ENCODE peak calls at places on chromosome 17, in four cellular contexts. E is osteoblast, X is right atrium auricular region, T is ovary. F is an unnamed sample.

GRCh38 chr17:737561-738113 is 5.2 kb downstream of the TLCD3A start:
- DNase-seq in E (no peak), X (no peak), T (no peak), F (no peak)

GRCh38 chr17:47862621-47863440 is 11.9 kb upstream of the SP6 start:
- DNase-seq in E (peak; percentile 98), X (no peak), T (no peak), F (no peak)

GRCh38 chr17:14637260-14637659 is 336.4 kb downstream of the HS3ST3B1 start:
- DNase-seq in E (no peak), X (no peak), T (no peak), F (no peak)

GRCh38 chr17:31269597-31269996 is 27.4 kb downstream of the OMG start:
- DNase-seq in E (peak; percentile 88), X (no peak), T (no peak), F (no peak)

GRCh38 chr17:8522577-8522976 is 86.9 kb downstream of the NDEL1 start:
- DNase-seq in E (no peak), X (no peak), T (no peak), F (no peak)

GRCh38 chr17:61007980-61008379 is 330.3 kb downstream of the BCAS3 start:
- DNase-seq in E (no peak), X (no peak), T (no peak), F (no peak)

GRCh38 chr17:47197821-47198220 is 8.7 kb upstream of the CDC27 start:
- DNase-seq in E (peak; percentile 73), X (no peak), T (no peak), F (no peak)

GRCh38 chr17:5364696-5365095 is 54.8 kb downstream of the NUP88 start:
- DNase-seq in E (no peak), X (no peak), T (no peak), F (no peak)

GRCh38 chr17:74239169-74239568 is 25.8 kb downstream of the TTYH2 start:
- DNase-seq in E (no peak), X (peak; percentile 68), T (no peak), F (peak; percentile 17)

GRCh38 chr17:76747716-76748360 is 9.9 kb downstream of the MFSD11 start:
- DNase-seq in E (no peak), X (no peak), T (no peak), F (no peak)

GRCh38 chr17:45366691-45367090 is 49.9 kb upstream of the MAP3K14 start:
- DNase-seq in E (no peak), X (no peak), T (no peak), F (no peak)

GRCh38 chr17:45425125-45425983 is 7.3 kb downstream of the ARHGAP27 start:
- DNase-seq in E (peak; percentile 94), X (no peak), T (no peak), F (no peak)

GRCh38 chr17:79562117-79562805 is 48.6 kb downstream of the RBFOX3 start:
- DNase-seq in E (no peak), X (no peak), T (no peak), F (no peak)

GRCh38 chr17:77206557-77206956 is 65.8 kb downstream of the SEC14L1 start:
- DNase-seq in E (no peak), X (no peak), T (no peak), F (no peak)

GRCh38 chr17:15432807-15433547 is 34.4 kb downstream of the CDRT4 start:
- DNase-seq in E (peak; percentile 46), X (no peak), T (no peak), F (no peak)

GRCh38 chr17:55354941-55355340 is 66.7 kb downstream of the MMD start:
- DNase-seq in E (no peak), X (no peak), T (no peak), F (no peak)

GRCh38 chr17:7552621-7553051 is 3.8 kb downstream of the TNFSF12 start:
- DNase-seq in E (no peak), X (no peak), T (no peak), F (no peak)

GRCh38 chr17:79000396-79001189 is 9.0 kb downstream of the CANT1 start:
- DNase-seq in E (peak; percentile 58), X (no peak), T (peak; percentile 26), F (no peak)

GRCh38 chr17:15999141-15999973 is at the start of the genes TTC19 and ZSWIM7:
- DNase-seq in E (peak; percentile 100), X (peak; percentile 97), T (peak; percentile 95), F (peak; percentile 72)

GRCh38 chr17:80738406-80738805 is 193.8 kb downstream of the RPTOR start:
- DNase-seq in E (no peak), X (no peak), T (no peak), F (no peak)

GRCh38 chr17:32504166-32504990 is 17.6 kb downstream of the CDK5R1 start:
- DNase-seq in E (peak; percentile 86), X (no peak), T (no peak), F (no peak)
- TF ChIP-seq CTCF in E (no peak), X (no peak), T (no peak), F (no peak)

GRCh38 chr17:64621772-64622171 is 40.3 kb downstream of the SMURF2 start:
- DNase-seq in E (no peak), X (no peak), T (no peak), F (no peak)
- H3K4me1 ChIP-seq in E (peaks cover 52% of the 10 kb centered on the region), X (peaks cover 27% of the 10 kb centered on the region), T (peaks cover 1% of the 10 kb centered on the region), F (peaks cover 18% of the 10 kb centered on the region)

GRCh38 chr17:38579934-38580333 is 25.8 kb downstream of the SRCIN1 start:
- DNase-seq in E (peak; percentile 98), X (no peak), T (no peak), F (no peak)
- TF ChIP-seq CTCF in E (no peak), X (no peak), T (no peak), F (no peak)

DNA sequence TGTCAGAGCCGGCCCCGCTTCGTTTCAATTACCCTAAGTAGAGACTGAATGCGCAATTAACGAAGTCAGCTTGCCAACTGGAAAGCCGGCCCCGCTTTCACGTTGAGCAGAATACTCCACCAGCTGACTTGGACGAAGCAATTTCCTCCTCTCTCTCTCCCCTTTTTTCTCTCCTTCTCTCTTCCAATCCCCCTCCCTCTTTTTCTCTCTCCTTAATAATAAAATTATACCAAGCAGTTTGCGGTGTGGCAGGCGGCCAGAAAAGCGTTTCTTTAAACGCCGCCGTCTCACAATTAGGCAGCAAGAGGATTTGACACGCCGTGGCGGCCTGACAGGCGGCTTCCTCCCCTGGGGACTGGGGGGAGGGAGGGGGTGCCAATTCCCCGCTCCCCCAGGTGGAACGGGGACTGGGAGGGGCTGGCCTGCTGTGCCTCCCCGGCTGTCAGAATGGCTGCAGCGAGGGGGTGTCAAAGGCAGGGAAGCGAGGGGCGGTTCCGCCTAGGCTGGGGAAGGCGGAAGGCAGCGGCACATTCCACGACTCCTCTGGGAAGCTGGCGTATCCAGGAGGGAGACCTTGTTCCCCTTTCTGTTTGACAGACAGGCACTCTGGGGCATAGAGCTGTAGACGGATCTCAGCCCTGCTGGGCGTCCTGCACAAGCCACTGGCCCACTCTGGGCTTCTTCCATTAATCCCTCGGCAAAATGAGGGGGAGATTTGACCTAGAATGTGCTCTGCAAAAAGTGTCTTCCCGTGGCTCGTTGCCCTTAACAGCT is 52.8 kb downstream of the SREBF1 start:
- DNase-seq in E (no peak), X (no peak), T (peak; percentile 74), F (no peak)
- H3K4me1 ChIP-seq in E (peaks cover 22% of the 10 kb centered on the region), X (peaks cover 82% of the 10 kb centered on the region), T (peaks cover 18% of the 10 kb centered on the region), F (peaks cover 42% of the 10 kb centered on the region)

GRCh38 chr17:62149961-62150360 is 84.9 kb upstream of the MED13 start:
- DNase-seq in E (no peak), X (no peak), T (no peak), F (no peak)
- TF ChIP-seq CTCF in E (no peak), X (no peak), T (no peak), F (no peak)

DNA sequence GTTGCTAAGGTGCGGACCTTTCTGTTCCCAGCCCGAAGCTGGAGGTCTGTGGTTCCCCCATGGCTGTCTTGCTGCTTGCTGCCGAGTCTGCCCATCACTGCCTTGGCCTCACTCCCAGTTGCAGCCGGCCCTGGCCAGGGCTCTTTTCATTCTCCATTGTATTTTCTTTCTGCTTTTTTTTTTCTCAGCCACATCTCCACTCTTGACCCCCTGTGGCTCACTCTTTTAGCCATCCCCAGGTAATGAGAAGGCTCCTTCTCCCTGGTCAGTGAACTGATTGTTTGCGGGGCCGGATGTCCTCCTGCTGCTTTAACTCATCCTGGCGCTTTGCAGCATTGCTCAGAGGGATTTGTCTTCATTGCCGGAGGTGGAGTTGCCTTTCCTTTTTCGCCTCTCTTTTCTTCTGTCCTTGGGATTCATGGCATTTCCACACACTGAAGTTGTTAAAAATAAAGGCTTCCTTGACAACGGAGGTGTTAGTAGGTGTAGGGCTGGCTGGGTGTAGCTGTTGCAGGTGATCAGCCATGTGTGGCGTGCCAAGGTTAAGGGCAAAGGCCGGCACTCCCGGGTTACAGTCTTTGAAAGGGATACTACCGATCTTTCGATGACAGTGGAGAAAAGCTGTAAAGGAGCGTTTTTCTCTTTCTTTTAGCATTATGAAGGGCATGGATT is 34.1 kb downstream of the MAP2K6 start:
- DNase-seq in E (no peak), X (no peak), T (peak; percentile 50), F (no peak)
- H3K4me1 ChIP-seq in E (no peaks in the 10 kb centered on the region), X (peaks cover 7% of the 10 kb centered on the region), T (peaks cover 6% of the 10 kb centered on the region), F (peaks cover 12% of the 10 kb centered on the region)

DNA sequence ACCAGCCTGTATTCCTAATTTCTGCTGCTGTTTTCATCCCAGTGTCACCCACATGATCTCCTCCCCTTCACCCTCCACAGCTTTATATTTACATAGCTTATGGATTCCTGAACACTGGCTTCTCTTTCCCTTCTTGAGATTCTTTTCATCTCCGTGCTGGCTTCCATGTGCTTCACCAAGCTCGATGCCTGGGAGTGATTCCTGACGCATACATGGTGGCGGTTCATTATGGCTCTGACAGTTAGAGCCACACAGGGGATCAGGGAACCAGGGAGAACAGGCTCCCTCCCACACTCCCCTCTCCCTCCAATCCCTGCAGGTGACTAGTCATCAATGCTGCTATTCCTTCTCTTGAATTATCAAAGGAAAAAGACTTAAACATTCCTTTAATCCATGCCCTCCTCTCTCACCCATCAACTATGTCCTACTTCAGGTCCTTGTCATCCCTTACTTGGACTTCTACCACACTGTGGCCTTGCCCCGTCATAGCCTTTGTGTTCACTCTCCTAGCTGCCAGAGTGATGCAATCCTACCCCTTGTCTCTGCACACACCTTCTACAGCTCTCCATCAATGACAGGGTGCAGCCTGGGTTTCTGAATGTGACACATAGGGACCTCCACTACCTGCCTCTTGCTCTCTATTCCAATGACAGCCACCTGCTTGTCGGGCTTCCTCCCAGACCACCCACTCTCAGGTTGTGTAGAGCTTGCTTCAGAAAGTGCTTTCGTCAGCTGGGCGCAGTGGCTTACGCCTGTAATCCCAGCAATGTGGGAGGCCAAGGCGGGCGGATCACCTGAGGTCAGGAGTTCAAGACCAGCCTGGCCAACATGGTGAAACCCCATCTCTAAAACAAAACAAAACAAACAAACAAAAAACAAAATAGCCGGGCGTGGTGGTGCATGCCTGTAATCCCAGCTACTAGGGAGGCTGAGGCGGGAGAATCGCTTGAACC is 43.6 kb downstream of the MYH13 start:
- DNase-seq in E (no peak), X (no peak), T (no peak), F (no peak)
- TF ChIP-seq CTCF in E (no peak), X (no peak), T (no peak), F (no peak)

GRCh38 chr17:44111777-44112176 is 11.7 kb downstream of the HDAC5 start:
- DNase-seq in E (no peak), X (no peak), T (peak; percentile 64), F (no peak)

GRCh38 chr17:44112284-44113280 is 10.9 kb downstream of the HDAC5 start:
- DNase-seq in E (peak; percentile 84), X (peak; percentile 67), T (peak; percentile 69), F (no peak)

GRCh38 chr17:44115585-44116415 is 7.6 kb downstream of the HDAC5 start:
- DNase-seq in E (peak; percentile 94), X (no peak), T (no peak), F (no peak)

GRCh38 chr17:44113382-44113781 is 10.1 kb downstream of the HDAC5 start:
- DNase-seq in E (peak; percentile 51), X (no peak), T (no peak), F (no peak)

GRCh38 chr17:44113868-44114840 is 9.3 kb downstream of the HDAC5 start:
- DNase-seq in E (peak; percentile 10), X (no peak), T (no peak), F (no peak)
- H3K4me1 ChIP-seq in E (peaks cover 24% of the 10 kb centered on the region), X (peaks cover 81% of the 10 kb centered on the region), T (peaks cover 31% of the 10 kb centered on the region), F (peaks cover 46% of the 10 kb centered on the region)

F was measured in thoracic aorta.